ENCODE peak calls at places on chromosomes 12 and 14, in four cellular contexts. F is K562, A is HepG2, L is GM12878. M is an unnamed sample.
A peak's percentile ranks its signal among the peaks of the same experiment; 100 is the strongest.

GRCh38 chr14:39102969-39103957 is at the start of gene SEC23A:
- DNase-seq in F (peak; percentile 75), A (peak; percentile 99), L (no peak), M (peak; percentile 75)

GRCh38 chr14:35254736-35255135 is 37.4 kb upstream of the PSMA6 start:
- DNase-seq in F (no peak), A (no peak), L (peak; percentile 64), M (no peak)

GRCh38 chr14:75291331-75291730 is 12.7 kb downstream of the FOS start:
- DNase-seq in F (no peak), A (no peak), L (no peak), M (no peak)

GRCh38 chr12:12870454-12870853 is 20.9 kb upstream of the GPRC5A start:
- DNase-seq in F (no peak), A (peak; percentile 29), L (no peak), M (no peak)

GRCh38 chr12:52013626-52014310 is 7.0 kb downstream of the TAMALIN start:
- DNase-seq in F (no peak), A (no peak), L (no peak), M (no peak)

GRCh38 chr12:26198742-26199141 is 3.4 kb downstream of the SSPN start:
- DNase-seq in F (no peak), A (no peak), L (no peak), M (no peak)

GRCh38 chr12:107228076-107228475 is 134.7 kb upstream of the CRY1 start:
- DNase-seq in F (no peak), A (no peak), L (no peak), M (no peak)

GRCh38 chr12:65490193-65490592 is 211.7 kb downstream of the MSRB3 start:
- DNase-seq in F (no peak), A (no peak), L (no peak), M (no peak)

GRCh38 chr14:75196468-75196867 is 20.1 kb upstream of the TMED10 start:
- DNase-seq in F (no peak), A (peak; percentile 84), L (no peak), M (no peak)

GRCh38 chr14:100810861-100811461 is 15.0 kb upstream of the MEG3 start:
- DNase-seq in F (no peak), A (no peak), L (no peak), M (no peak)

GRCh38 chr14:71452987-71453386 is 479.2 kb upstream of the RGS6 start:
- DNase-seq in F (no peak), A (no peak), L (no peak), M (no peak)

GRCh38 chr14:71452535-71452934 is 479.7 kb upstream of the RGS6 start:
- DNase-seq in F (no peak), A (no peak), L (no peak), M (no peak)

GRCh38 chr14:71454010-71454409 is 478.2 kb upstream of the RGS6 start:
- DNase-seq in F (no peak), A (no peak), L (no peak), M (no peak)

GRCh38 chr14:71451501-71451900 is 480.7 kb upstream of the RGS6 start:
- DNase-seq in F (no peak), A (no peak), L (no peak), M (no peak)

DNA sequence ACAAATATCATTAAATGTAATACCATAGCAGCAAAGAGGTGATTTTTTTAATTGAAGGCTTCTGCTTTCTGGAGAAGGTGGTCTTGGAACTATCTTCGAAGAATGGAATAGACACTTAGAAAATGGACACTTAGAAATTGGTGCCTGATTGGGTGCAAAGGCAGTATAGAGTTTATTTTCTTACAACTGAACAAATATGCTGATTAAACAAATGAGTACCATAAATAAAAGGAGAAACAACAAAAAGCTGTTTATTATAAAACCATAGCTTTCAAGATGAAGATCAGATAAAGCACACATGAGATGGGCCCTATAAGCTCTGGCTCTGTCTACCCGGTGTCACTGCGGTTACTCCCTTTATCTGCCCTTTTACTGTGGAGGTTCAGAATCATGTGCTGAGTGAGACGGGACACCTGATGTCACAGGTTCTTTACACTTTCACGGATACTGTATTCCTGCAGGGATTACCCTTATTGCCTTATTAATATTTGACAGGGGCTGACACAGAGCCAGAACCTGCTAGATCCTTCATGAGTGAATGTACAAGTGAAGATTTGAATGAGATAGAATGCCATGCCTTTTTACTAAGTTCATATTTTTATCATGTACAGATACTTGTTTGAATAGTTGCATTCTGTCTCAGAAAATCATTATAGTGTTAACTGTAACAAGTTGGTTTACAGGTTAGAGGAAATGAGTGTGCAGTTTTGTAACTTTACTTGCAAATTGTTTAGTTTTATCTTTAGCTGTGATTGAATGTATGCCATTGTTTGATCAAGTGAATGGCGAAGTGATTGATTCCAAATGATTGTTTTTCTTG is 477.5 kb upstream of the RGS6 start:
- DNase-seq in F (no peak), A (no peak), L (no peak), M (no peak)
- TF ChIP-seq FOXK2 in F (no peak), A (no peak), L (no peak), M (no peak)

DNA sequence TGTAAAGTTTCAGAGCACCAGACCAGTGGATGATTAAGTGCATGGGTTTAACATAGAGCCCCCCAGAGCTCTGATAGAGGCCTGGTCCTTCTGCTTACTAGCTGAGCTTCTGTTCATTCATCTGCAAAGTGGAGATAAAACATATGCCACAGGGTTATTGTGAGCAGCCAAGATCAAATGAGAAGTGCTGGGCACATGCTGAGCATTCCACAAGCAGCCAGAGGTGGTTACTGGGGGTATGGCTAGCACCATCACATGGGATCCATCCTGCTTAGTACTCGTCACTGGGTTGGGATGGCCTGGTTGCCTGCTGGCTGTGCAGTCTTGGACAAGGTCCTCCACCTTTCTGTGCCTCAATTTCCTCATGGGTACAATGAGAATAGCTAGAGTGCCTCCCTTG is 18.0 kb upstream of the SMUG1 start:
- DNase-seq in F (no peak), A (no peak), L (no peak), M (no peak)
- TF ChIP-seq FOXK2 in F (no peak), A (no peak), L (no peak), M (no peak)

GRCh38 chr12:14602128-14602527 is 34.4 kb upstream of the PLBD1 start:
- DNase-seq in F (no peak), A (no peak), L (no peak), M (no peak)
- TF ChIP-seq FOXK2 in F (no peak), A (no peak), L (no peak), M (no peak)

GRCh38 chr14:62076368-62076767 is 314.1 kb downstream of the SNAPC1 start:
- DNase-seq in F (no peak), A (no peak), L (no peak), M (no peak)

GRCh38 chr14:62079035-62079434 is 316.8 kb downstream of the SNAPC1 start:
- DNase-seq in F (no peak), A (no peak), L (no peak), M (no peak)

GRCh38 chr14:62081012-62081612 is 318.9 kb downstream of the SNAPC1 start:
- DNase-seq in F (no peak), A (no peak), L (peak; percentile 75), M (no peak)

GRCh38 chr14:62076825-62077660 is 314.8 kb downstream of the SNAPC1 start:
- DNase-seq in F (no peak), A (no peak), L (no peak), M (no peak)

GRCh38 chr14:62077676-62078261 is 315.5 kb downstream of the SNAPC1 start:
- DNase-seq in F (no peak), A (no peak), L (peak; percentile 41), M (no peak)
- TF ChIP-seq FOXK2 in F (no peak), A (no peak), L (no peak), M (no peak)

DNA sequence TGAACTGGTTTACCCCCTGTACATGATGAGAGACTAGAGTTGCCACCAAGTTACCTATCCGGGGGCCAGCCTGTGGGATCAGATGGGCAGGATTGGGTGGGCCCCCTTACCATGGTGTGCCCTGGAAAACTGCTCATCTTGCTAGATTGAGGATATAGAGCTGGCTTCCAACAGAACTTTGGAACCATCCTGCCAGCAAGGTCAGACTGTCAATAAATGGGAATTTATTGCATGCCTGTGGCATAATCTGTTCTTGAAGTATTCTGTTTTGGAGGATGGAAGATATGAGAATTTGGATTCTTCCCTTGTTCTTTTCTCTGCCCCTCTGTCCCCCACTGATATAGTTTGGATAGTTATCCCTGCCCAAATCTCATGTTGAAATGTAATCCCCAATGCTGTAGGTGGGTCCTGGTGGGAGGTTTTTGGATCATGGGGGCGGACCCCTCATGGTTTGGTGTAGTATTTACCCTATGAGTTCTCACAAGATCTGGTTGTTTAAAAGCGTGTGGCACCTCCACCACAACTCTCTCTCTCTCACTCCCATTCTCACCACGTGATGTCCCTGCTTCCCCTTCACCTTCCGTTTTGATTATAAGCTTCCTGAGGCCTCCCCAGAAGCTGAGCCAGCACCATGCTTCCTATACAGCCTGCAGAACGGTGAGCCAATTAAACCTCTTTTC is 3.7 kb upstream of the TM9SF1 start:
- DNase-seq in F (no peak), A (no peak), L (no peak), M (no peak)
- TF ChIP-seq FOXK2 in F (no peak), A (no peak), L (no peak), M (no peak)